ENCODE peak calls at places on chromosomes 16 and 17, in five cellular contexts. A is H1, V is K562, L is SK-N-SH, B is HepG2. T is an unnamed sample.

GRCh38 chr17:35069311-35069710 is 5.8 kb upstream of the RFFL start:
- DNase-seq in A (no peak), V (no peak), L (no peak), B (no peak), T (no peak)

GRCh38 chr16:1884155-1884760 is 12.3 kb upstream of the MEIOB start:
- DNase-seq in A (no peak), V (peak; percentile 56), L (peak; percentile 57), B (peak; percentile 63), T (no peak)

GRCh38 chr17:35345926-35346771 is 27.3 kb downstream of the SLFN11 start:
- DNase-seq in A (no peak), V (no peak), L (peak; percentile 10), B (no peak), T (no peak)

GRCh38 chr17:78759203-78759968 is 22.7 kb downstream of the CYTH1 start:
- DNase-seq in A (no peak), V (no peak), L (peak; percentile 58), B (no peak), T (no peak)

GRCh38 chr16:74111583-74111982 is 185.0 kb upstream of the PSMD7 start:
- DNase-seq in A (no peak), V (no peak), L (no peak), B (no peak), T (no peak)

GRCh38 chr17:43533699-43534098 is 12.4 kb downstream of the ETV4 start:
- DNase-seq in A (no peak), V (no peak), L (no peak), B (no peak), T (no peak)

GRCh38 chr17:29870836-29871430 is 59.1 kb downstream of the SSH2 start:
- DNase-seq in A (no peak), V (no peak), L (no peak), B (no peak), T (no peak)

GRCh38 chr17:21007646-21008045 is 35.2 kb downstream of the USP22 start:
- DNase-seq in A (no peak), V (no peak), L (no peak), B (no peak), T (no peak)

GRCh38 chr17:35809855-35810461 is 674 bp downstream of the TAF15 start:
- DNase-seq in A (no peak), V (peak; percentile 51), L (no peak), B (no peak), T (no peak)

GRCh38 chr17:66345264-66345663 is 42.9 kb downstream of the PRKCA start:
- DNase-seq in A (no peak), V (no peak), L (peak; percentile 42), B (no peak), T (no peak)
- TF ChIP-seq MAX in A (no peak), V (no peak), L (no peak), B (no peak), T (no peak)

GRCh38 chr17:75751676-75752404 is 13.2 kb downstream of the GALK1 start:
- DNase-seq in A (no peak), V (no peak), L (no peak), B (no peak), T (no peak)

GRCh38 chr17:75753514-75754377 is 11.2 kb downstream of the GALK1 start:
- DNase-seq in A (peak; percentile 43), V (peak; percentile 95), L (peak; percentile 98), B (peak; percentile 67), T (no peak)

GRCh38 chr17:75753193-75753513 is 11.8 kb downstream of the GALK1 start:
- DNase-seq in A (no peak), V (no peak), L (no peak), B (no peak), T (no peak)

GRCh38 chr17:75750661-75751423 is 14.2 kb downstream of the GALK1 start:
- DNase-seq in A (no peak), V (no peak), L (no peak), B (no peak), T (no peak)

DNA sequence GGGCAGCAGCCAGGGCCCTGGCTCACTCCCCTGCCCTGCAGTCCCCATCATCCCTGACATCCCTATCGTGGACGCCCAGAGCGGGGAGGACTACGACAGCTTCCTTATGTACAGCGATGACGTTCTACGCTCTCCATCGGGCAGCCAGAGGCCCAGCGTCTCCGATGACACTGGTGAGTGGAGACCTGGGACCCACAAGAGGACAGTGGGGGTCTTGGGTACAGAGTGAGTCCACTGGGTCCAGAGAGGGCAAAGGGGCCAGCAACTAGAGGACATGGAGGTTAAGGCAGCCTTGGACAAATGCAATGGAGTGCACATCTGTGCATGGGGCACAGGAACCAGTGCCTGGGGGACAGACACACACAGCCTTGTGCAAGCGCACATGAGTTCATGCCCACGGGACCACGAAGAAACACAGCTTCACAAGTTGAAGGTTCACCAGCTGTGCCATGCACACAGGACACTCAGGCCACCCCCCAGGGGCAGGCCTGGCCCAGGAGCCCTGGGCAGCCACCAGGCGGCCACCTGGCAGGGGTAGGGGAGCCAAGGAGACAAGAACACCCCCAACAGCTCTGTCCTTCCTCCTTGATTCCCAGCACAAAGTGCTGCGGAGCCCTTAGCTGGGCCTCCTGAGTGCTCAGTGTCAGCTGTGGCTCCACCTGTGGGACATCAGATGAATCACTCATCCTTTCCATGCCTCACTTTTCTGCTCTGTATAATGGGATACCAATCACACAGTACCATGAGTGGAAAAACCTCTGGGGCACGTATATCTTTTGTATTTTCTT is 12.4 kb downstream of the GALK1 start:
- DNase-seq in A (no peak), V (no peak), L (no peak), B (no peak), T (no peak)
- TF ChIP-seq GABPA in A (no peak), V (no peak), L (no peak), B (no peak), T (no peak)

DNA sequence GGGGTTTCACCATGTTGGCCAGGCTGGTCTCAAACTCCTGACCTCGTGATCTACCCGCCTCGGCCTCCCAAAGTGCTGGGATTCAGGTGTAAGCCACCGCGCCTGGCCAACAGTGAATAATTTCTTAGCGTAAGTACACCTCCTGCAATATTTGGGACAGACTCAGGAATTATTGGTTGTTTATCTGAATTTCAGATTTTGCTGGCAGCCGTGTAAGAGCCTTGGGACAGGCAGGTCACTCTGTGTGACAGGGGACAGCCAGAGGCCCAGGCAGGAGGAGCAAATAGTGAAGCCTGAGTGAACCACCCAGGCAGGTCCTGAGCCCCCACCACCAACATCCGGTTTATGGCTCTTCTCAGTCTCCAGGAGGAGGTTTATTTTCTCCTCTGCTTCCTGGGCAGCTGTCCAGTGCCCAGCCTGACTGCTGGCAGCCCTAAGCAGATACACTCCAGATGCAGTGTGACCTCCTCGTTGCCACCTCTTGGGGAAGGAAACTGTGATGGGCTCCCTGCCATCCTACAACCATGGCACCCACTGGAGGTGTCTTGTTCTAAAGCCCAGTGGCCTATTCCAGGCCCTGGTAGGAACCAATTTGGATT is 26.2 kb upstream of the ADORA2B start:
- DNase-seq in A (no peak), V (no peak), L (no peak), B (no peak), T (no peak)
- TF ChIP-seq MAX in A (no peak), V (no peak), L (no peak), B (no peak), T (no peak)

GRCh38 chr16:75618782-75619181 is 4.3 kb downstream of the ADAT1 start:
- DNase-seq in A (no peak), V (no peak), L (no peak), B (no peak), T (no peak)

GRCh38 chr16:75614247-75614897 is 8.7 kb downstream of the ADAT1 start:
- DNase-seq in A (no peak), V (no peak), L (no peak), B (no peak), T (no peak)

GRCh38 chr16:75620326-75621169 is 2.5 kb downstream of the ADAT1 start:
- DNase-seq in A (no peak), V (peak; percentile 74), L (no peak), B (no peak), T (no peak)

GRCh38 chr16:75617121-75617520 is 6.0 kb downstream of the ADAT1 start:
- DNase-seq in A (no peak), V (no peak), L (no peak), B (no peak), T (no peak)

DNA sequence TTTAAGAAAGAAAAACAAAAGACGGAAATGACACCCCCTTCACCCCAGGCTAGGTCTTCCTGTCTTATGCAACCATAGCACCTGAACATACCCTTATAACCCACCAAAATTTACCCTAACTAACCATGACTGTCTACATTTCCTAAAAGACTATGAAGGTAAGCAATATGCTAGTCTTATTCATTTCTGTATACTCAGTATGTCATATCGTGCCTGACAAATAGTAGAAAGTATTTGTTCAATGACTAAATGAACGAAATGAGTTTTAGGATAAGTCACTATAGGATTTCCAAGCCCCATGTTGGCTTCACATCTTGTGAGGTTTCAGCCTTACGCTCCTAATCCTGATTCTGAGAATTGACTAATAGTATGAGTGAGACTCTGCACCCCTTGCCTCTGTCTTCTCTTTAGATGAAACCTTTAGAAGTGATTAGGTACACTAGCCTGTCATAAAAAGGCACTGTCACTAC is 6.5 kb downstream of the ADAT1 start:
- DNase-seq in A (no peak), V (no peak), L (no peak), B (no peak), T (no peak)
- TF ChIP-seq GABPA in A (no peak), V (no peak), L (no peak), B (no peak), T (peak; percentile 54)

DNA sequence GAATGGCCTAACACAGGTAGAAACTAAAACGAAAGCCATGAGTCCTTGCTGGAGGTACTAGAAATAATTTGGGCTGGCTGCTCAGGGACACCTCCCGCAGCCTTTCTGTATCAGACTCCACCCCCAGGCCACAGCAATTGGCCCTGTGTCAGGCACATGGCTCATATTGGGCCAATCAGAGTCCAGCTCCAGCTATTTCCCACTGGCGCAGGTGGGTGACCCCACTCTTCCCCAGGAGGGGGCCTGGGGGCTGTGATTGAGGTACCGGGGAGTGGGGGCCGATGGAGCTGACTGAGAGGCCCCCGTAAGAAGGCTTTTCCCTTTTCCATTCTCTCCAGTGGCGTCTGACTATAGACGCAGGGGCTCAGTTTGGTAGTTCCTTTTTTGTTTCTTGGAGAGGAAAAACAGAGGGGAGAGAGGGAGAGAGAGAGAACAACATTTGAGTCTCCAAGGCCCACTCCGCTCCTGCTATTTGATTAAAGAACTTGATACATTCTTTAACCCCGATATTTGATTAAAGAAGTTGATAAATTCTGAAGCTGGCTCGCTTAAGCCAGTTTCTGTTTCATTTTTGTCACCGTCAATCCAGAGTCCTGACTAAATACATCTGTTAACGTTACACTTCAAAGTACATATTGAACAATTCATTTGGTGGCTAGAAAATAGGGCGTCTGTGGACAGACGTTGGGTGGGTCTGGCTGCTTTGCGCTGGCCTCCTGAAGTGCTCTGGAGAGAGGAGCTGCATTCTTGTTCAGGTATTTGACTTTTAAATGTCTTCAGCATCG is 26.3 kb downstream of the FOXL1 start:
- DNase-seq in A (no peak), V (no peak), L (no peak), B (no peak), T (no peak)
- TF ChIP-seq MAX in A (no peak), V (no peak), L (no peak), B (no peak), T (no peak)

GRCh38 chr17:17533901-17534441 is 37.8 kb upstream of the RASD1 start:
- DNase-seq in A (no peak), V (no peak), L (no peak), B (peak; percentile 100), T (no peak)

GRCh38 chr17:17535957-17536356 is 39.8 kb upstream of the RASD1 start:
- DNase-seq in A (no peak), V (no peak), L (peak; percentile 62), B (no peak), T (no peak)

GRCh38 chr17:17536702-17537101 is 40.5 kb upstream of the RASD1 start:
- DNase-seq in A (no peak), V (no peak), L (no peak), B (no peak), T (no peak)

GRCh38 chr17:17528696-17529652 is 32.8 kb upstream of the RASD1 start:
- DNase-seq in A (no peak), V (no peak), L (no peak), B (peak; percentile 53), T (no peak)

GRCh38 chr17:17532991-17533390 is 36.8 kb upstream of the RASD1 start:
- DNase-seq in A (no peak), V (no peak), L (no peak), B (no peak), T (no peak)
- TF ChIP-seq GABPA in A (no peak), V (no peak), L (no peak), B (no peak), T (no peak)